ENCODE peak calls at places on chromosome 4, in four cellular contexts. C, Q, W and F are unnamed samples.

GRCh38 chr4:86496094-86497060 is 97.7 kb upstream of the PTPN13 start:
- DNase-seq in C (peak), Q (peak), W (no peak), F (peak)

GRCh38 chr4:92333056-92333455 is 29.3 kb downstream of the GRID2 start:
- DNase-seq in C (no peak), W (no peak), Q (no peak), F (no peak)

GRCh38 chr4:55438314-55438713 is 42.6 kb downstream of the TMEM165 start:
- DNase-seq in W (no peak), C (no peak), Q (no peak), F (no peak)

GRCh38 chr4:10045481-10045880 is 24.2 kb upstream of the SLC2A9 start:
- DNase-seq in W (no peak), C (peak), Q (no peak), F (no peak)

GRCh38 chr4:4914059-4914820 is 54.8 kb downstream of the MSX1 start:
- DNase-seq in Q (no peak), W (no peak), C (peak), F (no peak)

GRCh38 chr4:76783836-76784235 is 114.1 kb downstream of the SOWAHB start:
- DNase-seq in Q (no peak), C (peak), W (no peak), F (no peak)

GRCh38 chr4:176002007-176002623 is 63.5 kb upstream of the WDR17 start:
- DNase-seq in C (peak), Q (peak), W (no peak), F (no peak)

GRCh38 chr4:139153411-139154133 is 23.4 kb downstream of the ELF2 start:
- DNase-seq in W (no peak), C (no peak), Q (no peak), F (no peak)

GRCh38 chr4:67929447-67929846 is 33.8 kb downstream of the TMPRSS11A start:
- DNase-seq in Q (no peak), C (peak), W (no peak), F (no peak)

GRCh38 chr4:22500831-22501714 is 14.8 kb downstream of the ADGRA3 start:
- DNase-seq in Q (no peak), W (peak), C (peak), F (no peak)

GRCh38 chr4:165784672-165785071 is 88.4 kb upstream of the TLL1 start:
- DNase-seq in W (no peak), Q (no peak), C (no peak), F (no peak)

GRCh38 chr4:48602222-48602621 is 112.2 kb downstream of the ZAR1 start:
- DNase-seq in W (no peak), C (peak), Q (no peak), F (no peak)

GRCh38 chr4:6753103-6753560 is 29.4 kb upstream of the KIAA0232 start:
- DNase-seq in W (no peak), C (no peak), Q (no peak), F (no peak)

GRCh38 chr4:149914521-149915115 is 99.0 kb upstream of the IQCM start:
- DNase-seq in C (peak), W (no peak), Q (peak), F (peak)

GRCh38 chr4:109179089-109179488 is 123.4 kb downstream of the COL25A1 start:
- DNase-seq in W (no peak), Q (no peak), C (no peak), F (no peak)

GRCh38 chr4:76960014-76960413 is 10.5 kb downstream of the SEPTIN11 start:
- DNase-seq in Q (no peak), W (no peak), C (peak), F (no peak)

GRCh38 chr4:77586953-77587383 is 18.7 kb upstream of the CXCL13 start:
- DNase-seq in W (no peak), C (peak), Q (peak), F (peak)

GRCh38 chr4:77800483-77801259 is 18.5 kb downstream of the CNOT6L start:
- DNase-seq in W (no peak), C (peak), Q (no peak), F (no peak)

GRCh38 chr4:171846232-171846631 is 33.0 kb downstream of the GALNTL6 start:
- DNase-seq in C (peak), W (no peak), Q (peak), F (peak)

GRCh38 chr4:128868758-128869157 is 59.3 kb downstream of the JADE1 start:
- DNase-seq in C (peak), W (no peak), Q (no peak), F (no peak)

GRCh38 chr4:8847331-8847730 is 24.3 kb downstream of the HMX1 start:
- DNase-seq in Q (no peak), W (no peak), C (no peak), F (no peak)

GRCh38 chr4:113943863-113944262 is 35.6 kb downstream of the ARSJ start:
- DNase-seq in C (peak), W (no peak), Q (no peak), F (no peak)

GRCh38 chr4:122775987-122776836 is 43.7 kb downstream of the BBS12 start:
- DNase-seq in C (no peak), Q (no peak), W (no peak), F (no peak)

GRCh38 chr4:89157488-89158024 is 46.2 kb downstream of the TIGD2 start:
- DNase-seq in C (no peak), W (no peak), Q (no peak), F (no peak)

GRCh38 chr4:94507708-94508107 is 56.0 kb downstream of the PDLIM5 start:
- DNase-seq in W (no peak), C (peak), Q (no peak), F (no peak)

GRCh38 chr4:67452100-67452887 is 93.0 kb downstream of the CENPC start:
- DNase-seq in Q (no peak), W (no peak), C (peak), F (no peak)

GRCh38 chr4:69881173-69881773 is 21.3 kb upstream of the SULT1E1 start:
- DNase-seq in C (peak), W (no peak), Q (peak), F (peak)

GRCh38 chr4:138910914-138911336 is 104.7 kb upstream of the NOCT start:
- DNase-seq in Q (no peak), C (peak), W (peak), F (no peak)

GRCh38 chr4:4720671-4721070 is 138.8 kb upstream of the MSX1 start:
- DNase-seq in C (no peak), Q (no peak), W (no peak), F (no peak)

GRCh38 chr4:67198757-67199156 is 346.5 kb downstream of the CENPC start:
- DNase-seq in W (no peak), Q (no peak), C (peak), F (no peak)